ENCODE peak calls at places on chromosomes 13 and 19, in six cellular contexts. One of them, this sample, is unnamed.

GRCh38 chr13:102642475-102642874 is 45.7 kb downstream of the TPP2 start:
- DNase-seq in IMR-90: no peak
- DNase-seq in heart left ventricle: peak
- DNase-seq in gastrocnemius medialis: peak
- DNase-seq in tibial nerve: no peak
- DNase-seq in GM12892: no peak
- DNase-seq in this sample: no peak

GRCh38 chr13:113639661-113640262 is 18.2 kb downstream of the ATP4B start:
- DNase-seq in gastrocnemius medialis: no peak
- DNase-seq in GM12892: no peak
- DNase-seq in heart left ventricle: peak
- DNase-seq in tibial nerve: peak
- DNase-seq in IMR-90: no peak
- DNase-seq in this sample: no peak

GRCh38 chr13:27960362-27961226 is 8.5 kb downstream of the CDX2 start:
- DNase-seq in IMR-90: no peak
- DNase-seq in gastrocnemius medialis: no peak
- DNase-seq in GM12892: no peak
- DNase-seq in heart left ventricle: no peak
- DNase-seq in tibial nerve: no peak
- DNase-seq in this sample: peak

GRCh38 chr13:65603160-65603559 is 1627.0 kb downstream of the PCDH9 start:
- DNase-seq in IMR-90: no peak
- DNase-seq in heart left ventricle: no peak
- DNase-seq in tibial nerve: no peak
- DNase-seq in GM12892: no peak
- DNase-seq in gastrocnemius medialis: no peak
- DNase-seq in this sample: no peak

GRCh38 chr13:35926859-35927530 is 204.2 kb downstream of the DCLK1 start:
- DNase-seq in GM12892: no peak
- DNase-seq in heart left ventricle: no peak
- DNase-seq in IMR-90: peak
- DNase-seq in gastrocnemius medialis: peak
- DNase-seq in tibial nerve: peak
- DNase-seq in this sample: no peak

GRCh38 chr13:67803118-67803517 is 573.0 kb upstream of the PCDH9 start:
- DNase-seq in GM12892: no peak
- DNase-seq in heart left ventricle: no peak
- DNase-seq in IMR-90: no peak
- DNase-seq in gastrocnemius medialis: no peak
- DNase-seq in tibial nerve: no peak
- DNase-seq in this sample: no peak

GRCh38 chr13:48160879-48161278 is 66.0 kb upstream of the MED4 start:
- DNase-seq in GM12892: no peak
- DNase-seq in tibial nerve: peak
- DNase-seq in heart left ventricle: no peak
- DNase-seq in IMR-90: no peak
- DNase-seq in gastrocnemius medialis: peak
- DNase-seq in this sample: no peak

GRCh38 chr19:10007811-10008211 is 2.5 kb downstream of the COL5A3 start:
- DNase-seq in GM12892: no peak
- DNase-seq in tibial nerve: no peak
- DNase-seq in gastrocnemius medialis: peak
- DNase-seq in IMR-90: peak
- DNase-seq in heart left ventricle: peak
- DNase-seq in this sample: no peak

GRCh38 chr13:68185767-68186166 is 955.6 kb upstream of the PCDH9 start:
- DNase-seq in heart left ventricle: no peak
- DNase-seq in tibial nerve: no peak
- DNase-seq in gastrocnemius medialis: no peak
- DNase-seq in GM12892: no peak
- DNase-seq in IMR-90: no peak
- DNase-seq in this sample: no peak

GRCh38 chr19:38115264-38115802 is 108.7 kb downstream of the DPF1 start:
- DNase-seq in tibial nerve: no peak
- DNase-seq in IMR-90: no peak
- DNase-seq in gastrocnemius medialis: no peak
- DNase-seq in GM12892: no peak
- DNase-seq in heart left ventricle: no peak
- DNase-seq in this sample: no peak

GRCh38 chr13:74438911-74439310 is 304.7 kb upstream of the KLF12 start:
- DNase-seq in heart left ventricle: no peak
- DNase-seq in tibial nerve: no peak
- DNase-seq in IMR-90: no peak
- DNase-seq in GM12892: no peak
- DNase-seq in gastrocnemius medialis: no peak
- DNase-seq in this sample: no peak

GRCh38 chr19:15197275-15198005 is 3.4 kb downstream of the NOTCH3 start:
- DNase-seq in tibial nerve: no peak
- DNase-seq in GM12892: no peak
- DNase-seq in gastrocnemius medialis: no peak
- DNase-seq in IMR-90: peak
- DNase-seq in heart left ventricle: no peak
- DNase-seq in this sample: no peak

GRCh38 chr19:51327066-51327985 is 14.6 kb downstream of the VSIG10L start:
- DNase-seq in heart left ventricle: peak
- DNase-seq in gastrocnemius medialis: no peak
- DNase-seq in GM12892: peak
- DNase-seq in tibial nerve: no peak
- DNase-seq in IMR-90: peak
- DNase-seq in this sample: peak
- TF ChIP-seq POLR2A in heart left ventricle: no peak
- TF ChIP-seq POLR2A in gastrocnemius medialis: no peak
- TF ChIP-seq POLR2A in GM12892: no peak
- TF ChIP-seq POLR2A in tibial nerve: no peak
- TF ChIP-seq POLR2A in IMR-90: no peak
- TF ChIP-seq POLR2A in this sample: no peak

DNA sequence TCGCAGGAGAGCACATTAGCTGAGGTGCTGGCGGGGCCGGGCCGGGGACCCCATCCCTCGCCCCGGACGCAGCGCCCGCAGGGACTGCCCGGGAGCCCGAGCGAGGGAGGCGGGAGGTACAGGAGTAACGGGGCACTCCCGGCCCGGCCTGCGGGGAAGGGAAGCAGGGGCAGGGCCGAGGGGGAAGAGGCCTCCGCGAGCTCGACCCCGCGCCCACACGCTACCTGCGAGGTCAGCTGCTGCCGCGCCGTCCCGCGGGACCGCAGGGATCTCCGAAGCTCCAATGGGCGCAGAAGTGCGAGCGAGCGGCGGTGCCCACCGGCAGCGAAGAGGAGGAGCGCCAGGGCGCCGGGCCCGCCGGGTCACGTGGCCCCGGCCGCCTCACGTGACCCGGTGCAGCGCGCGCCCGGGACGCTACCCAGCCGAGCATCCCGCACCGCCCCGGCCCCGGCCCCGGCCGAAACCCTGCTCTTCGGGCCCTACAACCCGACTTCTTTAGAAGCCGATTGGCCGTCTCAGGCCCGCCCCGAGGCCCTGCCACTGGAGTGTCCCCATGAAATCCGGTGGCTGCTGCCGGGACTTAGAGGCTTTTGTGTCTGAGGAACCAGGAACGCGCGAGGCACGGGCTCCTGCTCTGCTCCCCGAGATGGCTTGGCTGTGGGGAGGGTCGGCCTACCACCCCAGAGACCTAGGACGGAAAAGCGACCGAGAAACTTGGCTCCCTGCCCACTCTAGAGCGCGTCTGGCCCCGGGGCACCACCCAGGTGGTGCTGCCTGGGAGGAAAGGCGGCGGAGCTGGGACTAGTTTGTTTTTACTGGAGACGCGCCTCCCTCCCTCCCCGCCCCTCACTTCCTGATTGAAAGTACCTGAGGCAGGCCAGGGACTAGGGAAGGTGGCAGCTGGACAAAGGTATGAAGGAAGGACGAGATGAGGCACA is at the start of gene RCBTB1:
- DNase-seq in IMR-90: peak
- DNase-seq in gastrocnemius medialis: peak
- DNase-seq in GM12892: peak
- DNase-seq in tibial nerve: peak
- DNase-seq in heart left ventricle: peak
- DNase-seq in this sample: peak
- TF ChIP-seq POLR2A in IMR-90: no peak
- TF ChIP-seq POLR2A in gastrocnemius medialis: no peak
- TF ChIP-seq POLR2A in GM12892: peak
- TF ChIP-seq POLR2A in tibial nerve: peak
- TF ChIP-seq POLR2A in heart left ventricle: no peak
- TF ChIP-seq POLR2A in this sample: peak

GRCh38 chr19:52191374-52191773 is 1.5 kb downstream of the PPP2R1A start:
- DNase-seq in tibial nerve: no peak
- DNase-seq in GM12892: no peak
- DNase-seq in gastrocnemius medialis: no peak
- DNase-seq in IMR-90: no peak
- DNase-seq in heart left ventricle: no peak
- DNase-seq in this sample: no peak
- TF ChIP-seq POLR2A in tibial nerve: no peak
- TF ChIP-seq POLR2A in GM12892: no peak
- TF ChIP-seq POLR2A in gastrocnemius medialis: no peak
- TF ChIP-seq POLR2A in IMR-90: no peak
- TF ChIP-seq POLR2A in heart left ventricle: no peak
- TF ChIP-seq POLR2A in this sample: no peak

GRCh38 chr19:57191141-57192063 is at the start of gene ZNF264:
- DNase-seq in tibial nerve: peak
- DNase-seq in GM12892: peak
- DNase-seq in heart left ventricle: peak
- DNase-seq in IMR-90: peak
- DNase-seq in gastrocnemius medialis: peak
- DNase-seq in this sample: peak
- TF ChIP-seq POLR2A in tibial nerve: no peak
- TF ChIP-seq POLR2A in GM12892: peak
- TF ChIP-seq POLR2A in heart left ventricle: no peak
- TF ChIP-seq POLR2A in IMR-90: peak
- TF ChIP-seq POLR2A in gastrocnemius medialis: peak
- TF ChIP-seq POLR2A in this sample: peak

DNA sequence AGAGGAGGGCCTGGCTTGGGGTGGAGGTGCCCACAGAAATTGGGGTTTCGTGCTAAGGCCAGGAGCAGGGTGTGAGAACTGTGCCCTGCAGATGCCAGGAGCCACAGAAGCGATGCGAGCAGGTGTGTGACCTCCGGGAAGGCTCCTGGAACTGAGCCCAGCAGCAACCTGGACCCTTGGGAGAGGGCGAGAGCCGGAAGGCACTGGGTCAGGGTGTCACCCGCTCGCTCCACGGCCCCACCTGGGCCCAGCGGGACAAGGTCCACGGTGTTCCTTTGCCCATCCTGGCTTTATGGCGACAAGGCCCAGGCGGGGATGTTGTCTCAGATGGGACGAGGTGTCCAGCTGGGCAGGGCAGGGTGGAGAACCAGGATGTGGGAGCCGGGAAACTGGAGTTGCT is 4.2 kb downstream of the MISP start:
- DNase-seq in heart left ventricle: no peak
- DNase-seq in GM12892: no peak
- DNase-seq in IMR-90: no peak
- DNase-seq in gastrocnemius medialis: no peak
- DNase-seq in tibial nerve: no peak
- DNase-seq in this sample: no peak
- TF ChIP-seq POLR2A in heart left ventricle: no peak
- TF ChIP-seq POLR2A in GM12892: no peak
- TF ChIP-seq POLR2A in IMR-90: no peak
- TF ChIP-seq POLR2A in gastrocnemius medialis: no peak
- TF ChIP-seq POLR2A in tibial nerve: no peak
- TF ChIP-seq POLR2A in this sample: no peak